ENCODE peak calls at places on chromosomes 5 and 9, in eight cellular contexts. One of them, this sample, is unnamed.

GRCh38 chr5:136814621-136815378 is 449.5 kb upstream of the TRPC7 start:
- DNase-seq in H1: no peak
- DNase-seq in NT2/D1: no peak
- DNase-seq in spleen: no peak
- DNase-seq in SK-N-SH: no peak
- DNase-seq in cardiac muscle cell: peak; percentile 65
- DNase-seq in prostate gland: no peak
- DNase-seq in Panc1: no peak
- DNase-seq in this sample: no peak

GRCh38 chr9:78014776-78015175 is 16.8 kb downstream of the GNAQ start:
- DNase-seq in H1: no peak
- DNase-seq in NT2/D1: no peak
- DNase-seq in spleen: no peak
- DNase-seq in SK-N-SH: no peak
- DNase-seq in cardiac muscle cell: peak; percentile 63
- DNase-seq in prostate gland: no peak
- DNase-seq in Panc1: no peak
- DNase-seq in this sample: no peak

GRCh38 chr5:51657340-51658240 is 274.3 kb downstream of the ISL1 start:
- DNase-seq in H1: no peak
- DNase-seq in NT2/D1: no peak
- DNase-seq in spleen: no peak
- DNase-seq in SK-N-SH: no peak
- DNase-seq in cardiac muscle cell: no peak
- DNase-seq in prostate gland: no peak
- DNase-seq in Panc1: no peak
- DNase-seq in this sample: no peak

GRCh38 chr5:59620535-59621212 is 272.9 kb downstream of the PDE4D start:
- DNase-seq in H1: no peak
- DNase-seq in NT2/D1: no peak
- DNase-seq in spleen: no peak
- DNase-seq in SK-N-SH: no peak
- DNase-seq in cardiac muscle cell: peak; percentile 67
- DNase-seq in prostate gland: no peak
- DNase-seq in Panc1: no peak
- DNase-seq in this sample: no peak

GRCh38 chr9:97786341-97786740 is 66.7 kb upstream of the FOXE1 start:
- DNase-seq in H1: no peak
- DNase-seq in NT2/D1: peak; percentile 47
- DNase-seq in spleen: no peak
- DNase-seq in SK-N-SH: no peak
- DNase-seq in cardiac muscle cell: no peak
- DNase-seq in prostate gland: no peak
- DNase-seq in Panc1: no peak
- DNase-seq in this sample: no peak

GRCh38 chr9:136775191-136775590 is 10.9 kb upstream of the LCN15 start:
- DNase-seq in H1: no peak
- DNase-seq in NT2/D1: no peak
- DNase-seq in spleen: no peak
- DNase-seq in SK-N-SH: no peak
- DNase-seq in cardiac muscle cell: no peak
- DNase-seq in prostate gland: no peak
- DNase-seq in Panc1: no peak
- DNase-seq in this sample: no peak

GRCh38 chr9:12815895-12816294 is 41.1 kb downstream of the LURAP1L start:
- DNase-seq in H1: no peak
- DNase-seq in NT2/D1: no peak
- DNase-seq in spleen: no peak
- DNase-seq in SK-N-SH: no peak
- DNase-seq in cardiac muscle cell: peak; percentile 80
- DNase-seq in prostate gland: no peak
- DNase-seq in Panc1: no peak
- DNase-seq in this sample: no peak

GRCh38 chr9:138098908-138099791 is 221.6 kb downstream of the CACNA1B start:
- DNase-seq in H1: peak; percentile 20
- DNase-seq in NT2/D1: no peak
- DNase-seq in spleen: peak; percentile 50
- DNase-seq in SK-N-SH: peak; percentile 4
- DNase-seq in cardiac muscle cell: no peak
- DNase-seq in prostate gland: no peak
- DNase-seq in Panc1: no peak
- DNase-seq in this sample: no peak

GRCh38 chr5:172887735-172888134 is 53.7 kb downstream of the ERGIC1 start:
- DNase-seq in H1: no peak
- DNase-seq in NT2/D1: no peak
- DNase-seq in spleen: no peak
- DNase-seq in SK-N-SH: no peak
- DNase-seq in cardiac muscle cell: peak; percentile 98
- DNase-seq in prostate gland: no peak
- DNase-seq in Panc1: no peak
- DNase-seq in this sample: no peak

GRCh38 chr5:44574626-44575025 is 185.4 kb upstream of the FGF10 start:
- DNase-seq in H1: no peak
- DNase-seq in NT2/D1: no peak
- DNase-seq in spleen: no peak
- DNase-seq in SK-N-SH: no peak
- DNase-seq in cardiac muscle cell: no peak
- DNase-seq in prostate gland: no peak
- DNase-seq in Panc1: no peak
- DNase-seq in this sample: no peak

GRCh38 chr5:137619191-137619870 is 116.6 kb downstream of the KLHL3 start:
- DNase-seq in H1: no peak
- DNase-seq in NT2/D1: no peak
- DNase-seq in spleen: no peak
- DNase-seq in SK-N-SH: peak; percentile 86
- DNase-seq in cardiac muscle cell: peak; percentile 94
- DNase-seq in prostate gland: no peak
- DNase-seq in Panc1: no peak
- DNase-seq in this sample: no peak

GRCh38 chr5:1661311-1661710 is 137.6 kb upstream of the LPCAT1 start:
- DNase-seq in H1: no peak
- DNase-seq in NT2/D1: no peak
- DNase-seq in spleen: no peak
- DNase-seq in SK-N-SH: no peak
- DNase-seq in cardiac muscle cell: no peak
- DNase-seq in prostate gland: no peak
- DNase-seq in Panc1: no peak
- DNase-seq in this sample: no peak
- H3K27me3 ChIP-seq in H1: peaks cover 6% of the 10 kb centered on the region
- H3K27me3 ChIP-seq in NT2/D1: peaks cover 9% of the 10 kb centered on the region
- H3K27me3 ChIP-seq in spleen: no peaks in the 10 kb centered on the region
- H3K27me3 ChIP-seq in SK-N-SH: peaks cover 85% of the 10 kb centered on the region
- H3K27me3 ChIP-seq in cardiac muscle cell: peaks cover 16% of the 10 kb centered on the region
- H3K27me3 ChIP-seq in prostate gland: no peaks in the 10 kb centered on the region
- H3K27me3 ChIP-seq in Panc1: peaks cover 6% of the 10 kb centered on the region
- H3K27me3 ChIP-seq in this sample: peaks cover 8% of the 10 kb centered on the region

DNA sequence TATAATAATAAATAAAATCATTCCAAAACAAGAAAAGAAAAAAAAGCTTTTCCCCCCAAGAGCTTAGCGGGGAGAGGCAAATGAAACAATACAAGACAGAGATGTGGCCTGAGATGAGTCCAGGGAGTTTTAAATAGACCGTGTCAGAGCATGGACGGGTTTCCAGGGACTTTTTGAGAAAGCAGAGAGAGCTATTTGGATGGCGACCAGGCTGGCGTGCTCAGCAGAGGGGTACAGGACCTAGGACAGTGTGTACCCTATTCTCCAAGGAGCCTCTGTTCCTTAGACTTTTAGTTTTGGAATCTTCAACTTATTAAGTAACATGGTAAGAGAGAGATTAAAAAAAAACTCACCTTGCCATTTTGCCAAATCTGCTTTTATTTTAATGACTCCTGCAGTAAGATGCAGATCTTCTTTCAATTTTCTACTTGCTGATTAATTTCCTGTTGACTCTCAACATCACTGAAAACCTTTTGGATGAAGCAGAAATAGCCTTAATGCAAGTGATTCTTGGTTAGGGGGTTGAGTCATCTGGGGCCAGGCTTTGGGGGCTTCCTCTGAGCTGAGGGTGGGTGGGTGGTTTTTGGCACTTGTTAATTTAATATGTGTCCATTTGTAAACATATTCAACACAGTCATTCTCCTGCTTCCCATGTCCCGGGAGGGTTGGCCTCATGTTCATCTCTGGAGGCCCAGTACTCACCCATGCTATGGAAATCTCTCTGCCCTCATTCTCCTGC is 49.6 kb upstream of the OSMR start:
- DNase-seq in H1: no peak
- DNase-seq in NT2/D1: no peak
- DNase-seq in spleen: no peak
- DNase-seq in SK-N-SH: no peak
- DNase-seq in cardiac muscle cell: no peak
- DNase-seq in prostate gland: peak; percentile 30
- DNase-seq in Panc1: no peak
- DNase-seq in this sample: no peak
- H3K4me3 ChIP-seq in H1: no peak overlapping the region
- H3K4me3 ChIP-seq in NT2/D1: no peak overlapping the region
- H3K4me3 ChIP-seq in spleen: no peak overlapping the region
- H3K4me3 ChIP-seq in SK-N-SH: no peak overlapping the region
- H3K4me3 ChIP-seq in cardiac muscle cell: no peak overlapping the region
- H3K4me3 ChIP-seq in prostate gland: no peak overlapping the region
- H3K4me3 ChIP-seq in Panc1: no peak overlapping the region
- H3K4me3 ChIP-seq in this sample: no peak overlapping the region

DNA sequence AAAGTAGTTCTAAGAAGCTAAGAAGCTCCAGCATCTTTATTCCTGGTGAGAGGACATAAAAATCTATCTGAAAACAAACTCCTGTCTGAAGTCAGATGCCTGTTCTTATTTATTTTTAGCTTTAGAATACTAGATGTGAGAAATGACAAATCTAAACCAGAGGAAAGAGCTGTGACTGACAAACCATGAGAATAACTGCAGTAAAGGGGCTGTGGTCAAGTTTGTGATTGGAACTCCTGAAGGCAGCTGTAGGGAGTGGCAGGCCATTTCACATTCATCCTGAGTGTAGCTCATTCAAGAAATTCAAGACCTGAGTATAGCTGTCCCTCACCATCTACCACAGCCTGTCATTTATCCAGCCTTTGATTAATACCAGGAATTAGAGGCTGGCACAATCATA is 718.8 kb downstream of the BRINP1 start:
- DNase-seq in H1: no peak
- DNase-seq in NT2/D1: no peak
- DNase-seq in spleen: no peak
- DNase-seq in SK-N-SH: no peak
- DNase-seq in cardiac muscle cell: no peak
- DNase-seq in prostate gland: no peak
- DNase-seq in Panc1: no peak
- DNase-seq in this sample: no peak
- H3K4me1 ChIP-seq in H1: no peaks in the 10 kb centered on the region
- H3K4me1 ChIP-seq in NT2/D1: no peaks in the 10 kb centered on the region
- H3K4me1 ChIP-seq in spleen: no peaks in the 10 kb centered on the region
- H3K4me1 ChIP-seq in SK-N-SH: no peaks in the 10 kb centered on the region
- H3K4me1 ChIP-seq in cardiac muscle cell: no peaks in the 10 kb centered on the region
- H3K4me1 ChIP-seq in prostate gland: no peaks in the 10 kb centered on the region
- H3K4me1 ChIP-seq in Panc1: no peaks in the 10 kb centered on the region
- H3K4me1 ChIP-seq in this sample: no peaks in the 10 kb centered on the region

GRCh38 chr9:126618590-126619335 is 5.0 kb downstream of the LMX1B start:
- DNase-seq in H1: peak; percentile 76
- DNase-seq in NT2/D1: no peak
- DNase-seq in spleen: peak; percentile 70
- DNase-seq in SK-N-SH: peak; percentile 55
- DNase-seq in cardiac muscle cell: no peak
- DNase-seq in prostate gland: no peak
- DNase-seq in Panc1: no peak
- DNase-seq in this sample: no peak
- H3K27me3 ChIP-seq in H1: peaks cover 96% of the 10 kb centered on the region
- H3K27me3 ChIP-seq in NT2/D1: peaks cover 96% of the 10 kb centered on the region
- H3K27me3 ChIP-seq in spleen: peaks cover 21% of the 10 kb centered on the region
- H3K27me3 ChIP-seq in SK-N-SH: peaks cover 93% of the 10 kb centered on the region
- H3K27me3 ChIP-seq in cardiac muscle cell: peaks cover 99% of the 10 kb centered on the region
- H3K27me3 ChIP-seq in prostate gland: peaks cover 52% of the 10 kb centered on the region
- H3K27me3 ChIP-seq in Panc1: no peaks in the 10 kb centered on the region
- H3K27me3 ChIP-seq in this sample: peaks cover 99% of the 10 kb centered on the region

GRCh38 chr5:159243385-159243784 is 19.7 kb upstream of the UBLCP1 start:
- DNase-seq in H1: no peak
- DNase-seq in NT2/D1: no peak
- DNase-seq in spleen: no peak
- DNase-seq in SK-N-SH: no peak
- DNase-seq in cardiac muscle cell: no peak
- DNase-seq in prostate gland: no peak
- DNase-seq in Panc1: no peak
- DNase-seq in this sample: no peak

GRCh38 chr5:159242153-159242552 is 20.9 kb upstream of the UBLCP1 start:
- DNase-seq in H1: no peak
- DNase-seq in NT2/D1: no peak
- DNase-seq in spleen: no peak
- DNase-seq in SK-N-SH: no peak
- DNase-seq in cardiac muscle cell: no peak
- DNase-seq in prostate gland: no peak
- DNase-seq in Panc1: no peak
- DNase-seq in this sample: no peak

GRCh38 chr5:159244163-159244562 is 18.9 kb upstream of the UBLCP1 start:
- DNase-seq in H1: no peak
- DNase-seq in NT2/D1: no peak
- DNase-seq in spleen: no peak
- DNase-seq in SK-N-SH: no peak
- DNase-seq in cardiac muscle cell: no peak
- DNase-seq in prostate gland: no peak
- DNase-seq in Panc1: no peak
- DNase-seq in this sample: no peak

GRCh38 chr5:159240301-159240870 is 22.7 kb upstream of the UBLCP1 start:
- DNase-seq in H1: no peak
- DNase-seq in NT2/D1: no peak
- DNase-seq in spleen: no peak
- DNase-seq in SK-N-SH: no peak
- DNase-seq in cardiac muscle cell: no peak
- DNase-seq in prostate gland: no peak
- DNase-seq in Panc1: peak; percentile 85
- DNase-seq in this sample: no peak

DNA sequence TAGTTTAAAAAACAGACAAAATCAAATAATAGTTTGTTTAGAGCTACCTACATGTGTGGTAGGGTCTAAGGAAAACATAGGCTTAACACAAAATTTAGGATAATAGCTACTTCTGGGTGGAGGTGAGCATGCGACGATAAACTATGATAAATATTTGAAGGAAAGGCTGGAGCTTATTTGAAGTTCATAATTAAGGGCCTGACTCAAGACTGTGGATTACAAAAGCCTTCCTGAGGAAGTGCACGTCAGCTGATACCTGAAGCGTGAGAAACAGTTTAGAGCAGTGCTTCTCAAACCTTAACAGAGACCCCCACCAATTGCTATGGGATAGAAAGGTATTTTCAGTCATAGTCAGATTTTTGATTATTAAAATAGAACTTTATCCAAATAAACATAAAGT is 20.4 kb upstream of the UBLCP1 start:
- DNase-seq in H1: no peak
- DNase-seq in NT2/D1: no peak
- DNase-seq in spleen: no peak
- DNase-seq in SK-N-SH: no peak
- DNase-seq in cardiac muscle cell: no peak
- DNase-seq in prostate gland: no peak
- DNase-seq in Panc1: no peak
- DNase-seq in this sample: no peak
- H3K4me3 ChIP-seq in H1: no peak overlapping the region
- H3K4me3 ChIP-seq in NT2/D1: no peak overlapping the region
- H3K4me3 ChIP-seq in spleen: no peak overlapping the region
- H3K4me3 ChIP-seq in SK-N-SH: no peak overlapping the region
- H3K4me3 ChIP-seq in cardiac muscle cell: no peak overlapping the region
- H3K4me3 ChIP-seq in prostate gland: no peak overlapping the region
- H3K4me3 ChIP-seq in Panc1: no peak overlapping the region
- H3K4me3 ChIP-seq in this sample: no peak overlapping the region

This sample was measured in esophagus squamous epithelium.